ENCODE peak calls at places on chromosome 14, in four cellular contexts. D is GM04504; L is GOT3; P is effector memory CD4-positive, alpha-beta T cell. G is an unnamed sample.

GRCh38 chr14:78405071-78405856 is 235.1 kb downstream of the NRXN3 start:
- DNase-seq in D (no peak), L (no peak), P (no peak), G (no peak)

GRCh38 chr14:103679351-103679750 is 35.9 kb downstream of the XRCC3 start:
- DNase-seq in D (no peak), L (no peak), P (no peak), G (no peak)

GRCh38 chr14:25803419-25804018 is 753.6 kb upstream of the STXBP6 start:
- DNase-seq in D (no peak), P (no peak), L (no peak), G (no peak)

GRCh38 chr14:55329999-55330710 is 58.9 kb downstream of the FBXO34 start:
- DNase-seq in D (no peak), P (no peak), L (no peak), G (no peak)

GRCh38 chr14:57275023-57275664 is 6.4 kb downstream of the AP5M1 start:
- DNase-seq in D (no peak), L (no peak), P (no peak), G (no peak)

GRCh38 chr14:38226366-38226765 is 18.7 kb downstream of the SSTR1 start:
- DNase-seq in P (no peak), L (no peak), D (no peak), G (no peak)

GRCh38 chr14:89022274-89022673 is 197.8 kb downstream of the TTC8 start:
- DNase-seq in P (no peak), L (no peak), D (no peak), G (no peak)

GRCh38 chr14:95675486-95675885 is 10.7 kb upstream of the TCL1B start:
- DNase-seq in L (no peak), P (no peak), D (no peak), G (no peak)

GRCh38 chr14:68596701-68597100 is 196.2 kb downstream of the ZFP36L1 start:
- DNase-seq in D (no peak), P (no peak), L (no peak), G (no peak)

GRCh38 chr14:68947802-68948201 is 31.3 kb downstream of the ACTN1 start:
- DNase-seq in D (no peak), P (no peak), L (no peak), G (no peak)

GRCh38 chr14:90281261-90281660 is 24.9 kb downstream of the PSMC1 start:
- DNase-seq in L (no peak), P (no peak), D (peak), G (no peak)

GRCh38 chr14:35932659-35933159 is 106.6 kb downstream of the BRMS1L start:
- DNase-seq in D (no peak), P (no peak), L (no peak), G (peak)

GRCh38 chr14:90808759-90809529 is 7.3 kb downstream of the TTC7B start:
- DNase-seq in L (no peak), D (no peak), P (no peak), G (no peak)

GRCh38 chr14:89422181-89422951 is 5.3 kb upstream of the FOXN3 start:
- DNase-seq in P (no peak), L (no peak), D (no peak), G (no peak)

GRCh38 chr14:77007975-77008421 is 20.5 kb downstream of the IRF2BPL start:
- DNase-seq in L (no peak), D (no peak), P (no peak), G (no peak)

GRCh38 chr14:24398298-24398942 is 383 bp upstream of the NYNRIN start:
- DNase-seq in P (no peak), L (no peak), D (no peak), G (no peak)

G was measured in T-helper 1 cell.